ENCODE peak calls at places on chromosomes 5 and 9, in five cellular contexts. One of them, this sample, is unnamed.

GRCh38 chr9:107251756-107252322 is 31.2 kb upstream of the RAD23B start:
- DNase-seq in WTC11: no peak
- DNase-seq in HepG2: peak
- DNase-seq in HEK293T: no peak
- DNase-seq in HCT116: no peak
- DNase-seq in this sample: no peak

GRCh38 chr9:87517732-87518131 is 20.1 kb downstream of the DAPK1 start:
- DNase-seq in HCT116: no peak
- DNase-seq in HEK293T: no peak
- DNase-seq in HepG2: no peak
- DNase-seq in WTC11: no peak
- DNase-seq in this sample: no peak

GRCh38 chr5:179786861-179787260 is 6.9 kb upstream of the LTC4S start:
- DNase-seq in WTC11: no peak
- DNase-seq in HCT116: no peak
- DNase-seq in HepG2: no peak
- DNase-seq in HEK293T: no peak
- DNase-seq in this sample: no peak

GRCh38 chr5:123610665-123611406 is 98.9 kb downstream of the CSNK1G3 start:
- DNase-seq in WTC11: no peak
- DNase-seq in HCT116: peak
- DNase-seq in HepG2: peak
- DNase-seq in HEK293T: peak
- DNase-seq in this sample: peak

GRCh38 chr9:124869986-124870560 is 8.1 kb downstream of the ARPC5L start:
- DNase-seq in HepG2: peak
- DNase-seq in HCT116: no peak
- DNase-seq in HEK293T: no peak
- DNase-seq in WTC11: no peak
- DNase-seq in this sample: peak

GRCh38 chr9:85716031-85716877 is 25.5 kb downstream of the AGTPBP1 start:
- DNase-seq in HCT116: no peak
- DNase-seq in HEK293T: peak
- DNase-seq in HepG2: no peak
- DNase-seq in WTC11: no peak
- DNase-seq in this sample: peak

GRCh38 chr5:24094081-24094480 is 550.7 kb downstream of the CDH10 start:
- DNase-seq in HepG2: no peak
- DNase-seq in HCT116: no peak
- DNase-seq in HEK293T: no peak
- DNase-seq in WTC11: no peak
- DNase-seq in this sample: no peak

GRCh38 chr9:131048820-131049219 is 39.8 kb downstream of the LAMC3 start:
- DNase-seq in HEK293T: no peak
- DNase-seq in HCT116: no peak
- DNase-seq in HepG2: no peak
- DNase-seq in WTC11: no peak
- DNase-seq in this sample: no peak

GRCh38 chr9:137828527-137829259 is 48.9 kb upstream of the CACNA1B start:
- DNase-seq in WTC11: peak
- DNase-seq in HCT116: no peak
- DNase-seq in HEK293T: peak
- DNase-seq in HepG2: no peak
- DNase-seq in this sample: no peak

DNA sequence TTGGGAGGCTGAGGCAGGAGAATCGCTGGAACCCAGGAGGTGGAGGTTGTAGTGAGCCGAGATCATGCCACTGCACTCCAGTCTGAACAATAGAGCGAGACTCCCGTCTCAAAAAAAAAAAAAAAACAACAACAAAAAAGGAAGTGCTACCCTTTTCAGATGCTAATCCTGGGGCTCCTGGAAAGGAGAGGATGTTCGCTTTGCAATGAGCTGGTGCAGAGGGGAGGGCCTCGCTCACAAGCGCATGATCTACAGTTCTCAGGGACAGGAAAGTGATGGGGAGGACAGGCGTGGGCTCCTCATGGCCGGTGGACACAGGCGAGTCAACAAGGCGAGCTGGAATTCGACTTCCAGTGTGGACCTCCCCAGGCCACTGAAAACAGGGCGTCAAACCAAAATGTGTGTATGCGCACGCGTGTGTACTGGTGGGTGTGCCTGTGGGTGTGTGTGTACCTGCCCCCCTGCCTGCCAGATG is 54.2 kb downstream of the USP20 start:
- DNase-seq in WTC11: peak
- DNase-seq in HepG2: no peak
- DNase-seq in HEK293T: no peak
- DNase-seq in HCT116: no peak
- DNase-seq in this sample: no peak
- TF ChIP-seq SP1 in WTC11: peak
- TF ChIP-seq SP1 in HepG2: no peak
- TF ChIP-seq SP1 in HEK293T: no peak
- TF ChIP-seq SP1 in HCT116: no peak
- TF ChIP-seq SP1 in this sample: no peak

DNA sequence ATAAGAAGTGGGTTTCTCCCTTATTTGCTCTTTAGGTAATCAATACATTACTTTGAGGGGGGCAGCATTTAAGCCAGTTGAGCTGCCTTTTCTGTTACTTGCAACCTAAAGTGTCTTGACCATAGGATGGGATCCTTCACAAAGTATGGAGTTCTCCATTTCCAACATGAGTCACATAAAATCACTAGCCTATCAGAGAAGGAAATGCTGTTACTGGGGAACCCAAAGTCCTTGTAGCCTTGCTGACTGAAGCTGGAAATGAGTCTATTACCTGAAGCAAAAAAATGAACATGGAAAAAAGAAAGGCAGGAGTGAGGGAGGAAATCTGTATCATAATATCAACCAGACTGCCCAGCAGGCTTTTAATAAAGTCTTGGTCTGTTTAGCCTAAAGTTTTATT is 42.8 kb upstream of the SLIT3 start:
- DNase-seq in HEK293T: no peak
- DNase-seq in HepG2: no peak
- DNase-seq in WTC11: no peak
- DNase-seq in HCT116: no peak
- DNase-seq in this sample: no peak
- TF ChIP-seq SP1 in HEK293T: no peak
- TF ChIP-seq SP1 in HepG2: no peak
- TF ChIP-seq SP1 in WTC11: no peak
- TF ChIP-seq SP1 in HCT116: no peak
- TF ChIP-seq SP1 in this sample: no peak

DNA sequence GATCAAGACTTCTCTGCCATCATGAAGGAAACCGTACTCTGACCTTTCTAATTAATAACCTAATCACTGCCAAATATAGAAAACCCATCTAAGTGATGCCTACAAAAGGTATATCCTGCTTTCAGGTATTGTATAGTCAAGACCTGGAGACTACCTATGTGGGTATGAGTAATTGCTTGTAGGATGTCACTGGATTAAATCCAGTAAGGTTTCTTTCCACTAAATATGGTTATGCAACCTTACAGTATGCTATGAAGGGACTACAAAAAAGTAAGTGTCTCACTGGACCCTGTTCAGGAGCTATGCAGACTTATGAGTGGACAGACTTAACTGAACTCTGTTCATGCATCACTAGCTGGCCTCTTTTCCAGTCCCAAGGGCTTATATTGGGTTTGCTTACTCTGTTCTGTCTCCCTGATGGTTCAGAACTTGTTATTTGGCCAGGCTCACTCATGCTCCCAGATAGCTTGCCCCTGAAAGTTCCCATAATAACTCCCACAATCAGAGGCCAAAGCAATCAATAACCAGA is 51.1 kb downstream of the PDE6A start:
- DNase-seq in HCT116: no peak
- DNase-seq in HEK293T: no peak
- DNase-seq in HepG2: no peak
- DNase-seq in WTC11: no peak
- DNase-seq in this sample: no peak
- TF ChIP-seq SP1 in HCT116: no peak
- TF ChIP-seq SP1 in HEK293T: no peak
- TF ChIP-seq SP1 in HepG2: no peak
- TF ChIP-seq SP1 in WTC11: no peak
- TF ChIP-seq SP1 in this sample: no peak

GRCh38 chr5:96004754-96005153 is 43.1 kb upstream of the ELL2 start:
- DNase-seq in HEK293T: no peak
- DNase-seq in HepG2: no peak
- DNase-seq in HCT116: no peak
- DNase-seq in WTC11: no peak
- DNase-seq in this sample: no peak
- TF ChIP-seq SP1 in HEK293T: no peak
- TF ChIP-seq SP1 in HepG2: no peak
- TF ChIP-seq SP1 in HCT116: no peak
- TF ChIP-seq SP1 in WTC11: no peak
- TF ChIP-seq SP1 in this sample: no peak

GRCh38 chr9:72038890-72039410 is 21.5 kb downstream of the C9orf57 start:
- DNase-seq in HepG2: peak
- DNase-seq in WTC11: peak
- DNase-seq in HCT116: peak
- DNase-seq in HEK293T: peak
- DNase-seq in this sample: peak
- TF ChIP-seq SP1 in HepG2: no peak
- TF ChIP-seq SP1 in WTC11: no peak
- TF ChIP-seq SP1 in HCT116: no peak
- TF ChIP-seq SP1 in HEK293T: no peak
- TF ChIP-seq SP1 in this sample: no peak

GRCh38 chr9:89154651-89155336 is 23.8 kb downstream of the SHC3 start:
- DNase-seq in HCT116: peak
- DNase-seq in HepG2: no peak
- DNase-seq in HEK293T: no peak
- DNase-seq in WTC11: no peak
- DNase-seq in this sample: no peak
- TF ChIP-seq SP1 in HCT116: peak
- TF ChIP-seq SP1 in HepG2: no peak
- TF ChIP-seq SP1 in HEK293T: no peak
- TF ChIP-seq SP1 in WTC11: no peak
- TF ChIP-seq SP1 in this sample: no peak

DNA sequence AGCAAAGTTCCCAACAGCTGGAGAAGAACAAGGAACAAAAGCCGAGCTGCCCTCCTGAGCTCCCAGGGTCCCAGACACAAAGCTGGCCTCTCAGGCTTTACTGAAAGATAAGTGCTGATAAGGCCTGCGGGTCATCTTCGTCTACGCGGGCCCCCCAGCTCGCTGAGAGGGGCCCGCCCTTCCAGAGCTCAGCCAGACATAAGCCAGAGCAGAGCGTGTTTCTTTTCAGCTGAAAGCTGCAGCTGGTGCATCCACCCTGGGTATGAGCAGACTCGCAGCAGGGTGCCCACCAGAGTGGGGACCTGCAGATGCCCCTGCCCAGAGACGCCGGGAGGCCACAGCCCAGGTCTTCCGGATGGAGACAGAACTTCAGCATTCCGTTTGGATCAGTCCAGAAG is 84.6 kb downstream of the HSD17B3 start:
- DNase-seq in HCT116: no peak
- DNase-seq in WTC11: no peak
- DNase-seq in HepG2: no peak
- DNase-seq in HEK293T: peak
- DNase-seq in this sample: no peak
- TF ChIP-seq SP1 in HCT116: no peak
- TF ChIP-seq SP1 in WTC11: no peak
- TF ChIP-seq SP1 in HepG2: no peak
- TF ChIP-seq SP1 in HEK293T: no peak
- TF ChIP-seq SP1 in this sample: no peak

GRCh38 chr9:129653819-129654528 is 11.5 kb upstream of the PRRX2 start:
- DNase-seq in HEK293T: no peak
- DNase-seq in HCT116: no peak
- DNase-seq in HepG2: no peak
- DNase-seq in WTC11: no peak
- DNase-seq in this sample: no peak

GRCh38 chr9:129655142-129655541 is 10.3 kb upstream of the PRRX2 start:
- DNase-seq in HepG2: no peak
- DNase-seq in HEK293T: no peak
- DNase-seq in WTC11: no peak
- DNase-seq in HCT116: no peak
- DNase-seq in this sample: no peak

GRCh38 chr9:129661029-129661428 is 4.4 kb upstream of the PRRX2 start:
- DNase-seq in HepG2: no peak
- DNase-seq in WTC11: no peak
- DNase-seq in HCT116: no peak
- DNase-seq in HEK293T: no peak
- DNase-seq in this sample: no peak

GRCh38 chr9:129654641-129655040 is 10.8 kb upstream of the PRRX2 start:
- DNase-seq in HepG2: no peak
- DNase-seq in WTC11: no peak
- DNase-seq in HEK293T: no peak
- DNase-seq in HCT116: no peak
- DNase-seq in this sample: no peak

DNA sequence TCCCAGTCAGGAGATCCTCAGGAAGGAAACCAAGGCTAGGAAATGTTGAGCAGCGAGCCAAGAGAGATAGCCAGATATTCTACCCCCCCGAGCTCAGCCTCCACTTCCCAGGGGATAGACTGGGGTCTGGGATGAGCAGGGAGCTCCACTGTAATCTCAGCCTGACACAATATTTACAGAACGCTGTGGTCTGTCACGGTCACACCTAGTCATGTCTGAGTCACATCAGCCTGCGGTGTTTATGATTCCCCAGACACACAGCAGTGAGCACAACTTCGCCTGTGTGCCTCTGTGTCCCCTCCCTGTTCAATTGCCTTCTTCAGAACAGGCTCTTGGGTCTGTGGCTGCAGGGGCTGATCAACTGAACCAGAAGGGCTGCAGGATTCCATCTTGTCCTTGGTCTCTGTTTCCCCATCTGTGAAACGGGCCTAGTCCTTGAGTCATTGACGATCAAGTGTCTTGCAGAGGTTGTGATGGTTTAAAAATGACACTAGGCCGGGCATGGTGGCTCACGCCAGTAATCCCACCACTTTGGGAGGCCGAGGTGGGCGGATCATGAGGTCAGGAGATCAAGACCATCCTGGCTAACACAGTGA is 8.6 kb upstream of the PRRX2 start:
- DNase-seq in HCT116: peak
- DNase-seq in HEK293T: no peak
- DNase-seq in HepG2: peak
- DNase-seq in WTC11: no peak
- DNase-seq in this sample: no peak
- TF ChIP-seq SP1 in HCT116: peak
- TF ChIP-seq SP1 in HEK293T: no peak
- TF ChIP-seq SP1 in HepG2: no peak
- TF ChIP-seq SP1 in WTC11: no peak
- TF ChIP-seq SP1 in this sample: no peak